ENCODE peak calls at places on chromosomes 7 and 10, in six cellular contexts. U is H9, B is trophoblast cell, N is IMR-90, Y is neuronal stem cell, X is mesenchymal stem cell. H is an unnamed sample.

GRCh38 chr7:125254521-125254920 is 324.9 kb upstream of the POT1 start:
- DNase-seq in U (no peak), N (no peak), B (no peak), Y (no peak), X (no peak), H (no peak)

GRCh38 chr7:116802144-116802747 is 60.1 kb upstream of the CAPZA2 start:
- DNase-seq in N (peak), B (peak), U (no peak), Y (peak), X (no peak), H (no peak)

GRCh38 chr7:106600569-106601373 is 60.2 kb downstream of the CCDC71L start:
- DNase-seq in B (peak), N (peak), X (no peak), U (no peak), Y (no peak), H (no peak)

GRCh38 chr10:131841131-131841661 is 59.6 kb upstream of the PPP2R2D start:
- DNase-seq in B (no peak), U (peak), X (no peak), Y (no peak), N (no peak), H (no peak)

GRCh38 chr7:111958889-111959288 is 247.3 kb downstream of the DOCK4 start:
- DNase-seq in B (no peak), N (no peak), X (no peak), U (no peak), Y (no peak), H (no peak)

GRCh38 chr7:127066974-127067373 is 185.8 kb downstream of the GRM8 start:
- DNase-seq in Y (no peak), B (no peak), X (no peak), U (peak), N (no peak), H (peak)

GRCh38 chr10:124523301-124523871 is 61.8 kb downstream of the LHPP start:
- DNase-seq in B (peak), X (peak), N (no peak), Y (no peak), U (no peak), H (no peak)

GRCh38 chr7:66571568-66571967 is 57.1 kb upstream of the KCTD7 start:
- DNase-seq in Y (no peak), N (no peak), X (no peak), B (no peak), U (no peak), H (no peak)

GRCh38 chr7:73827568-73828106 is 3.2 kb upstream of the CLDN4 start:
- DNase-seq in Y (no peak), X (no peak), U (peak), B (no peak), N (no peak), H (peak)

GRCh38 chr7:39721919-39722597 is 98.7 kb downstream of the RALA start:
- DNase-seq in B (no peak), U (no peak), N (no peak), Y (no peak), X (no peak), H (no peak)

GRCh38 chr10:13417459-13418126 is 69.5 kb upstream of the SEPHS1 start:
- DNase-seq in U (no peak), N (no peak), X (no peak), Y (no peak), B (no peak), H (no peak)

DNA sequence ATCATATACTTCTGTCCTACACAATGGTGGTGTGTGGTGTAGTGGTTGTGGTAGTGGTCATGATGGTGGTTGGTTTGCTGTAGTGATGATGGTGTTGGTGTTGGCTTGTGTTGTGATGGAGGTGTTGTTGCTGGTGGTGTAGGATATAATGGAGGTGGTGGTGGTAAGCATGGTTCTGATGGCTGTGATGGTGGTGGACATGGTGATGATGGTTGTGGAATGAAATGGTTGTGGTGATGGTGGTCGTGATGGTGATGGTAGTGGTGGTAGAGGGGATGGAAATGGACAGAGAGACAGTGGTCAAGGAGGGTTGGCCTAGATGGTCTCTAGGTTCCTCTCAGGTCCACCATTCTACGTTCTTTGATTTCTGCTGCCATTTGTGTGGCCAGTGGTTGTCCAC is 44.7 kb downstream of the FAM241B start:
- DNase-seq in B (no peak), Y (no peak), U (no peak), X (no peak), N (no peak), H (no peak)
- H3K4ac ChIP-seq in B (no peak), Y (no peak), U (no peak), X (no peak), N (no peak), H (no peak)

DNA sequence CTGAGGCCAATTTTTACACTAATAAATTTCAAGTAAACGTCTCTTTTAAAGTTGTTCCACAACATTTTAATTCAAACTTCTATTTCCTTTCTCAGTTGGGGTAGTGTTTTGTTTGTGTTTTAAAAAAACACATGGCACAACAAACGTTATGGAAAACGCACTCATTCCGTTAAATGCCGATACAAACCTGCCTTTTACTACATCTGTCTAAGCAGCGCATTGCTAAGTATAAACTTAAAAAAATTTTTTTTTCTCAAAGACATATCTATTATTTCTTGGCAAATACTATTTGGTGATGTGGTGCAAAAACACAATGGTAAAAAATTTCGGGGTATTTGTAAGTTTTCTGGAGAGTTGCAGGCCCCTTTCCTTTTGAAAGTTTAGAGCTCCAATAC is 1.4 kb downstream of the SKIDA1 start:
- DNase-seq in U (no peak), B (no peak), X (no peak), N (no peak), Y (no peak), H (peak)
- H3K4ac ChIP-seq in U (no peak), B (no peak), X (no peak), N (no peak), Y (no peak), H (peak)

GRCh38 chr10:99850767-99851127 is 68.3 kb downstream of the ABCC2 start:
- DNase-seq in Y (no peak), U (no peak), N (no peak), B (no peak), X (no peak), H (no peak)
- H3K4ac ChIP-seq in Y (peak), U (no peak), N (no peak), B (no peak), X (no peak), H (no peak)

DNA sequence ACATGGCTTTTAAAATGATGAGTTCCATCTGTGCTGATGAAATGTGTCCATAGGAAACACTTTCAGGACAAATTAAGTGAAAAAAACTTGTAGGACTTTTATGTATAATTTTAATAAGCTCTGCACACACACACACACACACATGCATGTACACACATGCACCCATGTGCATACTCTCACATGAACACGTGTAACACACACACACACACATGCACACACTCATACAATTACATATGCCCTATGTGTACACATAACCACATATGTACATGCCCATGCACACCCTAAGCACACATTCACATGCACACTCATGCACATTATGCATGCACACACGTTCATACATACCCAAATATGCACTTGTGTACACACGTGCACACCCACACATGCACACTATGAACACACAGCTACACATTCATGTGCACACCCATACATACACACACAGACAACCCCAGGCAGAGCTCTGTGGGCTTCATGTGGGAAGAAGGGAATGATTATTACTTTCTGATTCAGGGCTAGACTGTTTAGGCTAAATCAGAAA is 68.9 kb downstream of the C10orf143 start:
- DNase-seq in N (no peak), Y (no peak), U (no peak), B (no peak), X (no peak), H (no peak)
- H3K4ac ChIP-seq in N (no peak), Y (no peak), U (no peak), B (no peak), X (no peak), H (no peak)